ENCODE peak calls at places on chromosomes 12 and 14, in seven cellular contexts. E is left lung, Z is NT2/D1, N is GM23338, T is lower leg skin, V is ovary, W is fibroblast of pulmonary artery. L is an unnamed sample.

GRCh38 chr14:100901391-100902183 is 1.9 kb downstream of the RTL1 start:
- DNase-seq in E (no peak), Z (no peak), N (no peak), T (peak; percentile 56), V (peak; percentile 11), W (no peak), L (no peak)

GRCh38 chr12:52203126-52203921 is 11.5 kb upstream of the KRT80 start:
- DNase-seq in E (peak; percentile 84), Z (no peak), N (no peak), T (peak; percentile 96), V (no peak), W (peak; percentile 79), L (peak; percentile 97)

GRCh38 chr14:68659021-68659931 is 133.6 kb downstream of the ZFP36L1 start:
- DNase-seq in E (no peak), Z (no peak), N (no peak), T (peak; percentile 84), V (peak; percentile 72), W (peak; percentile 55), L (no peak)

GRCh38 chr12:91882910-91883309 is 262.7 kb downstream of the BTG1 start:
- DNase-seq in E (no peak), Z (no peak), N (no peak), T (no peak), V (no peak), W (no peak), L (no peak)

GRCh38 chr12:124520258-124520657 is 47.2 kb downstream of the NCOR2 start:
- DNase-seq in E (peak; percentile 84), Z (no peak), N (no peak), T (no peak), V (no peak), W (peak; percentile 81), L (no peak)

GRCh38 chr12:106954462-106955376 is 988 bp upstream of the TMEM263 start:
- DNase-seq in E (peak; percentile 79), Z (no peak), N (peak; percentile 27), T (peak; percentile 89), V (peak; percentile 48), W (peak; percentile 24), L (no peak)

GRCh38 chr12:759628-760027 is 7.2 kb downstream of the WNK1 start:
- DNase-seq in E (no peak), Z (no peak), N (no peak), T (no peak), V (no peak), W (no peak), L (no peak)

GRCh38 chr12:14239935-14240872 is 125.3 kb upstream of the ATF7IP start:
- DNase-seq in E (no peak), Z (no peak), N (peak; percentile 74), T (no peak), V (no peak), W (no peak), L (no peak)

GRCh38 chr12:113555226-113555625 is 83.6 kb upstream of the LHX5 start:
- DNase-seq in E (no peak), Z (no peak), N (no peak), T (no peak), V (no peak), W (no peak), L (no peak)

GRCh38 chr14:68526420-68527105 is 266.3 kb downstream of the ZFP36L1 start:
- DNase-seq in E (peak; percentile 79), Z (no peak), N (no peak), T (peak; percentile 90), V (no peak), W (no peak), L (no peak)

GRCh38 chr12:108645686-108646596 is 12.2 kb upstream of the SELPLG start:
- DNase-seq in E (no peak), Z (no peak), N (no peak), T (peak; percentile 65), V (no peak), W (no peak), L (no peak)

GRCh38 chr12:108681317-108681716 is 47.6 kb upstream of the SELPLG start:
- DNase-seq in E (no peak), Z (no peak), N (no peak), T (no peak), V (no peak), W (no peak), L (no peak)

GRCh38 chr12:121513464-121514183 is 67.2 kb downstream of the KDM2B start:
- DNase-seq in E (no peak), Z (no peak), N (peak; percentile 82), T (no peak), V (no peak), W (no peak), L (no peak)

GRCh38 chr12:41531147-41531829 is 343.2 kb downstream of the PDZRN4 start:
- DNase-seq in E (peak; percentile 67), Z (no peak), N (no peak), T (peak; percentile 82), V (peak; percentile 11), W (peak; percentile 25), L (no peak)

GRCh38 chr12:6450091-6450868 is 1.6 kb upstream of the TAPBPL start:
- DNase-seq in E (no peak), Z (no peak), N (no peak), T (peak; percentile 79), V (no peak), W (no peak), L (no peak)

GRCh38 chr12:94149781-94150482 is 1.6 kb downstream of the PLXNC1 start:
- DNase-seq in E (peak; percentile 87), Z (no peak), N (peak; percentile 77), T (peak; percentile 86), V (peak; percentile 79), W (peak; percentile 44), L (no peak)

GRCh38 chr14:74299061-74299545 is 3.6 kb downstream of the ABCD4 start:
- DNase-seq in E (no peak), Z (no peak), N (no peak), T (no peak), V (no peak), W (peak; percentile 60), L (no peak)

GRCh38 chr12:68290126-68290525 is 36.7 kb upstream of the IL22 start:
- DNase-seq in E (no peak), Z (no peak), N (no peak), T (no peak), V (no peak), W (no peak), L (no peak)

GRCh38 chr12:12398026-12398859 is 41.4 kb downstream of the BORCS5 start:
- DNase-seq in E (no peak), Z (no peak), N (no peak), T (no peak), V (peak; percentile 81), W (peak; percentile 98), L (peak; percentile 33)

GRCh38 chr12:13173012-13173441 is 23.5 kb upstream of the EMP1 start:
- DNase-seq in E (no peak), Z (no peak), N (no peak), T (no peak), V (no peak), W (peak; percentile 55), L (no peak)

GRCh38 chr12:48004941-48005749 is 869 bp upstream of the COL2A1 start:
- DNase-seq in E (no peak), Z (no peak), N (peak; percentile 70), T (peak; percentile 81), V (no peak), W (no peak), L (no peak)

GRCh38 chr14:94278732-94279131 is 14.3 kb downstream of the SERPINA10 start:
- DNase-seq in E (no peak), Z (no peak), N (no peak), T (no peak), V (no peak), W (no peak), L (no peak)

GRCh38 chr12:18955594-18955993 is 173.9 kb upstream of the PLEKHA5 start:
- DNase-seq in E (no peak), Z (no peak), N (no peak), T (no peak), V (no peak), W (peak; percentile 18), L (no peak)

GRCh38 chr12:115149685-115150378 is 465.9 kb upstream of the TBX3 start:
- DNase-seq in E (no peak), Z (no peak), N (no peak), T (no peak), V (no peak), W (peak; percentile 82), L (peak; percentile 49)

GRCh38 chr14:90767899-90768298 is 48.3 kb downstream of the TTC7B start:
- DNase-seq in E (no peak), Z (no peak), N (no peak), T (no peak), V (no peak), W (no peak), L (no peak)

GRCh38 chr12:30979371-30980259 is 53.1 kb downstream of the TSPAN11 start:
- DNase-seq in E (no peak), Z (no peak), N (no peak), T (no peak), V (no peak), W (peak; percentile 32), L (no peak)

GRCh38 chr14:78048120-78048519 is 122.1 kb upstream of the NRXN3 start:
- DNase-seq in E (no peak), Z (no peak), N (peak; percentile 14), T (no peak), V (no peak), W (no peak), L (no peak)

DNA sequence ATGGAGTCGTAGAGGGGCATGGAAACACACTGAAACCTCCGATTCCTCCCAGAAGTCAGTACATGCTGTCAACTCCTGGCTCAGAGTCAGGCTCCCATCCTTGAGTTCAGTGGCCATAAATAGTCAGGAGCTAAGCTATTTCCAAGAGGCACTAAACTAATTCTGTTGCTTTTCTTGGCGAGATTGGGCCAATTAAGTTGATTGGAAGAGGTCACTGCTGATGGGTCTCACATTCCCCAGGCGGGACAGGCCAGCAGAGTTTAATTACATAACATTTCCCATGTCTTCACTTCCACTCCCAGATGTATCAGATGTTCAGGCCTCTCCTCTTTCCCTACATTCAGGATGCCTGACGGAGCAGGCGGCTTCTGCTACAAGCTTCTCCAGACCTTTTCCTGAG is 5.2 kb downstream of the NTF3 start:
- DNase-seq in E (no peak), Z (no peak), N (no peak), T (peak; percentile 45), V (no peak), W (no peak), L (no peak)
- H3K4me3 ChIP-seq in E (no peak overlapping the region), Z (no peak overlapping the region), N (no peak overlapping the region), T (no peak overlapping the region), V (no peak overlapping the region), W (no peak overlapping the region), L (no peak overlapping the region)

GRCh38 chr14:89399594-89400068 is 17.4 kb downstream of the FOXN3 start:
- DNase-seq in E (no peak), Z (no peak), N (peak; percentile 97), T (peak; percentile 52), V (no peak), W (peak; percentile 86), L (no peak)
- H3K4me3 ChIP-seq in E (no peak overlapping the region), Z (no peak overlapping the region), N (no peak overlapping the region), T (no peak overlapping the region), V (no peak overlapping the region), W (no peak overlapping the region), L (no peak overlapping the region)

GRCh38 chr12:78698747-78699146 is 165.8 kb upstream of the SYT1 start:
- DNase-seq in E (no peak), Z (no peak), N (no peak), T (no peak), V (no peak), W (peak; percentile 39), L (no peak)

GRCh38 chr12:78700565-78700964 is 164.0 kb upstream of the SYT1 start:
- DNase-seq in E (no peak), Z (no peak), N (no peak), T (no peak), V (no peak), W (no peak), L (no peak)

GRCh38 chr12:78703820-78704525 is 160.6 kb upstream of the SYT1 start:
- DNase-seq in E (no peak), Z (no peak), N (no peak), T (no peak), V (no peak), W (peak; percentile 80), L (peak; percentile 70)
- H3K4me3 ChIP-seq in E (no peak overlapping the region), Z (no peak overlapping the region), N (no peak overlapping the region), T (no peak overlapping the region), V (no peak overlapping the region), W (no peak overlapping the region), L (peak overlapping the region; percentile 5)

GRCh38 chr12:116273813-116274551 is 3.5 kb downstream of the MED13L start:
- DNase-seq in E (no peak), Z (no peak), N (no peak), T (no peak), V (no peak), W (no peak), L (no peak)
- H3K4me3 ChIP-seq in E (no peak overlapping the region), Z (no peak overlapping the region), N (no peak overlapping the region), T (no peak overlapping the region), V (no peak overlapping the region), W (peak overlapping the region; percentile 90), L (peak overlapping the region; percentile 58)